ENCODE peak calls at places on chromosome 9, in seven cellular contexts. V is heart left ventricle, M is cardiac muscle cell, C is body of pancreas, S is cardiac fibroblast, P is lower leg skin, B is colonic mucosa. Z is an unnamed sample.
A peak's percentile ranks its signal among the peaks of the same experiment; 100 is the strongest.

GRCh38 chr9:81619353-81620008 is 69.9 kb downstream of the TLE1 start:
- DNase-seq in V (no peak), M (no peak), C (no peak), S (peak; percentile 43), P (no peak), B (no peak), Z (peak; percentile 87)

GRCh38 chr9:121048618-121049017 is 1.5 kb downstream of the C5 start:
- DNase-seq in V (no peak), M (no peak), C (no peak), S (no peak), P (no peak), B (no peak), Z (no peak)

GRCh38 chr9:106969696-106970095 is 106.7 kb downstream of the ZNF462 start:
- DNase-seq in V (no peak), M (peak; percentile 31), C (no peak), S (no peak), P (no peak), B (no peak), Z (no peak)

GRCh38 chr9:128096614-128097013 is 28.6 kb downstream of the SLC25A25 start:
- DNase-seq in V (no peak), M (no peak), C (no peak), S (no peak), P (no peak), B (no peak), Z (no peak)

GRCh38 chr9:127919253-127919815 is 2.5 kb upstream of the ST6GALNAC4 start:
- DNase-seq in V (peak; percentile 75), M (no peak), C (peak; percentile 90), S (peak; percentile 100), P (peak; percentile 95), B (peak; percentile 88), Z (peak; percentile 100)

GRCh38 chr9:131037336-131038255 is 28.6 kb downstream of the LAMC3 start:
- DNase-seq in V (no peak), M (peak; percentile 77), C (no peak), S (peak; percentile 22), P (no peak), B (no peak), Z (no peak)

GRCh38 chr9:33659915-33660314 is 135.4 kb upstream of the PRSS3 start:
- DNase-seq in V (no peak), M (no peak), C (no peak), S (peak; percentile 2), P (no peak), B (no peak), Z (no peak)

GRCh38 chr9:138007566-138008080 is 130.0 kb downstream of the CACNA1B start:
- DNase-seq in V (no peak), M (no peak), C (no peak), S (no peak), P (no peak), B (no peak), Z (no peak)

GRCh38 chr9:112569186-112569585 is 82.6 kb downstream of the KIAA1958 start:
- DNase-seq in V (no peak), M (no peak), C (no peak), S (peak; percentile 71), P (no peak), B (no peak), Z (peak; percentile 94)

GRCh38 chr9:81759680-81760215 is 70.4 kb upstream of the TLE1 start:
- DNase-seq in V (no peak), M (no peak), C (no peak), S (peak; percentile 98), P (no peak), B (no peak), Z (peak; percentile 94)

GRCh38 chr9:81718244-81718643 is 28.9 kb upstream of the TLE1 start:
- DNase-seq in V (no peak), M (no peak), C (no peak), S (no peak), P (no peak), B (no peak), Z (no peak)

GRCh38 chr9:130825051-130825651 is 9.9 kb upstream of the ABL1 start:
- DNase-seq in V (peak; percentile 44), M (peak; percentile 73), C (no peak), S (peak; percentile 56), P (no peak), B (peak; percentile 42), Z (peak; percentile 61)

GRCh38 chr9:70962761-70963445 is 158.5 kb downstream of the TRPM3 start:
- DNase-seq in V (no peak), M (no peak), C (no peak), S (peak; percentile 22), P (no peak), B (no peak), Z (peak; percentile 19)

GRCh38 chr9:126171641-126172040 is 155.0 kb upstream of the MVB12B start:
- DNase-seq in V (no peak), M (no peak), C (no peak), S (no peak), P (no peak), B (no peak), Z (no peak)

GRCh38 chr9:14908221-14909206 is 1.7 kb downstream of the FREM1 start:
- DNase-seq in V (no peak), M (peak; percentile 44), C (peak; percentile 72), S (no peak), P (no peak), B (no peak), Z (no peak)

GRCh38 chr9:9938432-9938831 is 674.4 kb downstream of the PTPRD start:
- DNase-seq in V (no peak), M (no peak), C (no peak), S (no peak), P (no peak), B (no peak), Z (no peak)

GRCh38 chr9:37840560-37841194 is 40.1 kb downstream of the DCAF10 start:
- DNase-seq in V (no peak), M (no peak), C (no peak), S (peak; percentile 82), P (no peak), B (no peak), Z (peak; percentile 82)

GRCh38 chr9:99221266-99221622 is 498 bp downstream of the ALG2 start:
- DNase-seq in V (no peak), M (no peak), C (no peak), S (peak; percentile 2), P (no peak), B (no peak), Z (no peak)

GRCh38 chr9:27154923-27155322 is 45.9 kb downstream of the TEK start:
- DNase-seq in V (no peak), M (peak; percentile 60), C (peak; percentile 3), S (peak; percentile 97), P (no peak), B (no peak), Z (peak; percentile 83)

GRCh38 chr9:27162045-27162444 is 53.0 kb downstream of the TEK start:
- DNase-seq in V (no peak), M (no peak), C (no peak), S (peak; percentile 57), P (no peak), B (no peak), Z (peak; percentile 56)

GRCh38 chr9:27157086-27157485 is 48.1 kb downstream of the TEK start:
- DNase-seq in V (no peak), M (no peak), C (no peak), S (peak; percentile 53), P (no peak), B (no peak), Z (no peak)

GRCh38 chr9:27160636-27161035 is 51.6 kb downstream of the TEK start:
- DNase-seq in V (no peak), M (no peak), C (no peak), S (no peak), P (no peak), B (no peak), Z (no peak)

GRCh38 chr9:27157736-27158135 is 48.7 kb downstream of the TEK start:
- DNase-seq in V (no peak), M (no peak), C (no peak), S (no peak), P (no peak), B (no peak), Z (no peak)
- TF ChIP-seq CTCF in V (no peak), M (no peak), C (no peak), S (no peak), P (no peak), B (no peak), Z (no peak)

DNA sequence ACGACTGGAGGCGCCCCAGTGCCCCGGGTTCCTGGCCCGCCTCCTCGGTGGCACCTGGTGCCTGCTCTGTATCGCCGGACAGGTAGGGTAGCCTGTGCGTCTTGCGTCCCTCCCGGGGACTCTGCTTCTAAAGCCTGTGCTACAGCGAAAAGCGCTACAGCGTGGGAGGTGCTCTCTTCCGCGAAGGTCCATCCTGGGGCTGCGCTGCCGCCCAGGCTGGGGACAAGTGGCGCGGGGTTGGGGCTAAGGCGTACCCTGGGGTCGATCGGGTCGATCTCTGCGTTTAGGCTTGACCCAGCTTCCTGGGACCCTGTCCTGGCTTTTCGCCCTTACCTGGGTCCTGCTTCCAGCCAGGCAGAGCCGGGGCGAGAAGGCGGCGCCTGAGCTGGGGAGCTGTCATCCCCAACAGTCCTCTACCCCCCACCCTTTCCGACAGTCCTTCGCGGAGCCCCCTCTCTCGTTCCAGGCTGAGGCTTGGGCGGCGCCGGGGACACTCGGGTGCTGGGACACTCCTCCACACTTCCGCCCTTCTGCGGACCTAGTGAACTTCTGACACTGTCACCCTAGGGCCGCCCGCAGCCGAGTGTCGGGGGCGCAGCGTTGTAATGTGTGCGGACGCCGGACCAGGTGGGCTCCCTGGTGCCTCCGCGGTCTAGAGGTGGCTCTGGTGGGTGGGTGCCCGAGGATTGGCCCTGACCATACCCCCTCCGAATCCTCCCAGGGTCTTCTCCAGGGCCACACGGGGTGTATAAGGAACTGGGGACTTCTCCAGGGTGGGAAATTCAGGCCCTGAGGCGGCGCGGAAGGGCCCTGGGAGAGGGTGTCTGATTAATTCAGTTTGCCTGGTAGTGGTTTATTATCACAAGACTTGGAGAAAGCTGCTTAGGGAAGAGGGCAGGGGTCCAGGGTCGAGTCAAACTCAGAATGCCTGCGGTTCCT is 328.2 kb downstream of the SH3GL2 start:
- DNase-seq in V (no peak), M (peak; percentile 7), C (no peak), S (no peak), P (no peak), B (peak; percentile 73), Z (no peak)
- H3K4me3 ChIP-seq in V (peak overlapping the region; percentile 13), M (peak overlapping the region; percentile 38), C (no peak overlapping the region), S (peak overlapping the region; percentile 30), P (no peak overlapping the region), B (peak overlapping the region; percentile 59), Z (no peak overlapping the region)

DNA sequence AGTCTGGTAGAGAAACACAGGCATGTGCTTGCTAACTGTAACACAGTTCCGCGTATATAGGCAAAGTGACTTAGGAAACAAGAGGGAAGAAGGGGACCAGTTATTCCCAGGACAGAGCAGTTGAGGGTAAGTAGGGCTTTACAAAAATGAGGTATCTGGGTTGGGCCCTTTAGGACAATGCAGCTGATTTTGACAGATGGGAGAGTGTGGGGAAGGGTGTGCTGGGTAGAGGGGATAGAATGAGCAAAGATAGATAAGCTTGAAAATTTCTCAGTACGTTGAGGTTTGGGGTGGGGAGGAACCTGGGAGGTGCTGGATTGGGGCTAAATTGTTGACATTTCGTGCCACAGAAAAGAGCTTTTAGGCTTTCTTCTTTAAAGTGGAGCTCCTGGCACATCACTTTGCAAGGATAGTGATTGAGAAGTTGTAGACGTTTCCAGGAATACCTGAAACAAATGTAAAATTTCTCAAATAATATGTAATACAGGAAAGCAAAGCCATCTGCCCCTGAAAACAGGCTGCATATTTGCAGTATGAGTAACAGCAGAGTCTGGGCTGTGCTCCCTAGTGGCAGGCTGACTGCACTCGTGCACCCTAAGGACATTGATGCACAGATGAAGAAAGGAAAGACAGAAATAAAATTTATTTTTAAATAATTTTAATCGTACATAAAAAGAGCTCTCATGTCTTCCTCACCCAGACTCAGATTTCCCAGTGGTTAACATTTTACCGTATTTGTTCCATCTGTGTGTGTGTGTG is 145.0 kb upstream of the DMRT1 start:
- DNase-seq in V (peak; percentile 54), M (no peak), C (peak; percentile 27), S (peak; percentile 85), P (peak; percentile 49), B (no peak), Z (peak; percentile 65)
- TF ChIP-seq CTCF in V (no peak), M (peak; percentile 28), C (no peak), S (peak; percentile 41), P (no peak), B (no peak), Z (peak; percentile 28)

GRCh38 chr9:136136526-136136925 is 17.9 kb upstream of the TMEM250 start:
- DNase-seq in V (no peak), M (no peak), C (no peak), S (no peak), P (no peak), B (no peak), Z (no peak)
- H3K4me3 ChIP-seq in V (no peak overlapping the region), M (no peak overlapping the region), C (no peak overlapping the region), S (no peak overlapping the region), P (no peak overlapping the region), B (no peak overlapping the region), Z (no peak overlapping the region)